ENCODE peak calls at places on chromosomes 6 and 20, in five cellular contexts. One of them, this sample, is unnamed.

GRCh38 chr6:136593748-136594490 is 43.7 kb upstream of the MAP7 start:
- DNase-seq in naive B cell: peak
- DNase-seq in GM12892: peak
- DNase-seq in HEK293T: no peak
- DNase-seq in stimulated activated CD4-positive, alpha-beta T cell treated with anti-CD3 and anti-CD28 coated beads, Interleukin-1b, Interleukin-23, amount 100 ng/mL, for 1 hour: no peak
- DNase-seq in this sample: no peak

GRCh38 chr6:41042167-41042566 is at the start of gene TSPO2:
- DNase-seq in stimulated activated CD4-positive, alpha-beta T cell treated with anti-CD3 and anti-CD28 coated beads, Interleukin-1b, Interleukin-23, amount 100 ng/mL, for 1 hour: no peak
- DNase-seq in naive B cell: no peak
- DNase-seq in HEK293T: no peak
- DNase-seq in GM12892: no peak
- DNase-seq in this sample: no peak

GRCh38 chr6:3687847-3688246 is 63.7 kb downstream of the PXDC1 start:
- DNase-seq in GM12892: no peak
- DNase-seq in HEK293T: no peak
- DNase-seq in stimulated activated CD4-positive, alpha-beta T cell treated with anti-CD3 and anti-CD28 coated beads, Interleukin-1b, Interleukin-23, amount 100 ng/mL, for 1 hour: no peak
- DNase-seq in naive B cell: no peak
- DNase-seq in this sample: no peak

GRCh38 chr6:150681992-150682391 is 82.3 kb downstream of the PLEKHG1 start:
- DNase-seq in naive B cell: no peak
- DNase-seq in HEK293T: no peak
- DNase-seq in stimulated activated CD4-positive, alpha-beta T cell treated with anti-CD3 and anti-CD28 coated beads, Interleukin-1b, Interleukin-23, amount 100 ng/mL, for 1 hour: no peak
- DNase-seq in GM12892: no peak
- DNase-seq in this sample: no peak

GRCh38 chr20:60863548-60863947 is 388.5 kb upstream of the CDH4 start:
- DNase-seq in naive B cell: no peak
- DNase-seq in GM12892: no peak
- DNase-seq in HEK293T: no peak
- DNase-seq in stimulated activated CD4-positive, alpha-beta T cell treated with anti-CD3 and anti-CD28 coated beads, Interleukin-1b, Interleukin-23, amount 100 ng/mL, for 1 hour: no peak
- DNase-seq in this sample: no peak

GRCh38 chr20:63537525-63538203 is 488 bp upstream of the PTK6 start:
- DNase-seq in HEK293T: peak
- DNase-seq in naive B cell: peak
- DNase-seq in stimulated activated CD4-positive, alpha-beta T cell treated with anti-CD3 and anti-CD28 coated beads, Interleukin-1b, Interleukin-23, amount 100 ng/mL, for 1 hour: peak
- DNase-seq in GM12892: peak
- DNase-seq in this sample: peak

GRCh38 chr6:11366183-11366933 is 133.9 kb upstream of the NEDD9 start:
- DNase-seq in HEK293T: no peak
- DNase-seq in GM12892: no peak
- DNase-seq in stimulated activated CD4-positive, alpha-beta T cell treated with anti-CD3 and anti-CD28 coated beads, Interleukin-1b, Interleukin-23, amount 100 ng/mL, for 1 hour: no peak
- DNase-seq in naive B cell: no peak
- DNase-seq in this sample: no peak

GRCh38 chr20:6122873-6123649 is at the start of gene FERMT1:
- DNase-seq in HEK293T: peak
- DNase-seq in naive B cell: no peak
- DNase-seq in stimulated activated CD4-positive, alpha-beta T cell treated with anti-CD3 and anti-CD28 coated beads, Interleukin-1b, Interleukin-23, amount 100 ng/mL, for 1 hour: no peak
- DNase-seq in GM12892: peak
- DNase-seq in this sample: peak

GRCh38 chr6:170090561-170090960 is 200.3 kb downstream of the DLL1 start:
- DNase-seq in stimulated activated CD4-positive, alpha-beta T cell treated with anti-CD3 and anti-CD28 coated beads, Interleukin-1b, Interleukin-23, amount 100 ng/mL, for 1 hour: no peak
- DNase-seq in naive B cell: no peak
- DNase-seq in GM12892: no peak
- DNase-seq in HEK293T: no peak
- DNase-seq in this sample: no peak

GRCh38 chr6:18406955-18407738 is 20.0 kb downstream of the RNF144B start:
- DNase-seq in stimulated activated CD4-positive, alpha-beta T cell treated with anti-CD3 and anti-CD28 coated beads, Interleukin-1b, Interleukin-23, amount 100 ng/mL, for 1 hour: no peak
- DNase-seq in HEK293T: no peak
- DNase-seq in GM12892: no peak
- DNase-seq in naive B cell: no peak
- DNase-seq in this sample: no peak

GRCh38 chr20:47489448-47489872 is 12.2 kb upstream of the NCOA3 start:
- DNase-seq in GM12892: no peak
- DNase-seq in HEK293T: no peak
- DNase-seq in stimulated activated CD4-positive, alpha-beta T cell treated with anti-CD3 and anti-CD28 coated beads, Interleukin-1b, Interleukin-23, amount 100 ng/mL, for 1 hour: no peak
- DNase-seq in naive B cell: peak
- DNase-seq in this sample: no peak

GRCh38 chr20:63132131-63132714 is 83.7 kb downstream of the YTHDF1 start:
- DNase-seq in GM12892: no peak
- DNase-seq in stimulated activated CD4-positive, alpha-beta T cell treated with anti-CD3 and anti-CD28 coated beads, Interleukin-1b, Interleukin-23, amount 100 ng/mL, for 1 hour: no peak
- DNase-seq in naive B cell: no peak
- DNase-seq in HEK293T: no peak
- DNase-seq in this sample: no peak

GRCh38 chr20:56828402-56828801 is 199.3 kb downstream of the TFAP2C start:
- DNase-seq in naive B cell: no peak
- DNase-seq in HEK293T: no peak
- DNase-seq in stimulated activated CD4-positive, alpha-beta T cell treated with anti-CD3 and anti-CD28 coated beads, Interleukin-1b, Interleukin-23, amount 100 ng/mL, for 1 hour: no peak
- DNase-seq in GM12892: no peak
- DNase-seq in this sample: no peak

GRCh38 chr6:73586416-73586974 is 65.7 kb upstream of the EEF1A1 start:
- DNase-seq in GM12892: no peak
- DNase-seq in stimulated activated CD4-positive, alpha-beta T cell treated with anti-CD3 and anti-CD28 coated beads, Interleukin-1b, Interleukin-23, amount 100 ng/mL, for 1 hour: no peak
- DNase-seq in naive B cell: no peak
- DNase-seq in HEK293T: no peak
- DNase-seq in this sample: no peak

GRCh38 chr20:49935746-49936152 is 448 bp upstream of the RNF114 start:
- DNase-seq in naive B cell: no peak
- DNase-seq in stimulated activated CD4-positive, alpha-beta T cell treated with anti-CD3 and anti-CD28 coated beads, Interleukin-1b, Interleukin-23, amount 100 ng/mL, for 1 hour: no peak
- DNase-seq in GM12892: no peak
- DNase-seq in HEK293T: no peak
- DNase-seq in this sample: no peak

GRCh38 chr20:11581271-11581670 is 336.4 kb upstream of the BTBD3 start:
- DNase-seq in stimulated activated CD4-positive, alpha-beta T cell treated with anti-CD3 and anti-CD28 coated beads, Interleukin-1b, Interleukin-23, amount 100 ng/mL, for 1 hour: no peak
- DNase-seq in GM12892: no peak
- DNase-seq in HEK293T: peak
- DNase-seq in naive B cell: no peak
- DNase-seq in this sample: no peak

GRCh38 chr6:46949662-46950280 is 28.0 kb upstream of the ADGRF5 start:
- DNase-seq in GM12892: no peak
- DNase-seq in stimulated activated CD4-positive, alpha-beta T cell treated with anti-CD3 and anti-CD28 coated beads, Interleukin-1b, Interleukin-23, amount 100 ng/mL, for 1 hour: no peak
- DNase-seq in naive B cell: no peak
- DNase-seq in HEK293T: no peak
- DNase-seq in this sample: no peak

GRCh38 chr6:133423242-133423641 is 182.1 kb downstream of the EYA4 start:
- DNase-seq in HEK293T: no peak
- DNase-seq in naive B cell: no peak
- DNase-seq in stimulated activated CD4-positive, alpha-beta T cell treated with anti-CD3 and anti-CD28 coated beads, Interleukin-1b, Interleukin-23, amount 100 ng/mL, for 1 hour: no peak
- DNase-seq in GM12892: no peak
- DNase-seq in this sample: no peak